ENCODE peak calls at places on chromosomes 1 and 21, in six cellular contexts. One of them, this sample, is unnamed.
A peak's percentile ranks its signal among the peaks of the same experiment; 100 is the strongest.

GRCh38 chr1:6638226-6638625 is 13.6 kb downstream of the THAP3 start:
- DNase-seq in HCT116: no peak
- DNase-seq in GM12878: no peak
- DNase-seq in HepG2: no peak
- DNase-seq in SK-N-SH: no peak
- DNase-seq in H1: no peak
- DNase-seq in this sample: no peak

GRCh38 chr21:33268392-33268735 is 2.2 kb downstream of the IL10RB start:
- DNase-seq in HCT116: no peak
- DNase-seq in GM12878: no peak
- DNase-seq in HepG2: no peak
- DNase-seq in SK-N-SH: no peak
- DNase-seq in H1: no peak
- DNase-seq in this sample: no peak

GRCh38 chr1:84377480-84378095 is 20.7 kb upstream of the DNASE2B start:
- DNase-seq in HCT116: no peak
- DNase-seq in GM12878: no peak
- DNase-seq in HepG2: no peak
- DNase-seq in SK-N-SH: no peak
- DNase-seq in H1: no peak
- DNase-seq in this sample: peak; percentile 35

GRCh38 chr1:227136210-227136609 is 182.1 kb downstream of the CDC42BPA start:
- DNase-seq in HCT116: no peak
- DNase-seq in GM12878: no peak
- DNase-seq in HepG2: no peak
- DNase-seq in SK-N-SH: peak; percentile 30
- DNase-seq in H1: no peak
- DNase-seq in this sample: no peak

GRCh38 chr1:205294175-205294913 is 27.2 kb downstream of the NUAK2 start:
- DNase-seq in HCT116: no peak
- DNase-seq in GM12878: no peak
- DNase-seq in HepG2: peak; percentile 89
- DNase-seq in SK-N-SH: no peak
- DNase-seq in H1: peak; percentile 85
- DNase-seq in this sample: peak; percentile 55

GRCh38 chr1:226809785-226810571 is 60.4 kb upstream of the PSEN2 start:
- DNase-seq in HCT116: no peak
- DNase-seq in GM12878: no peak
- DNase-seq in HepG2: no peak
- DNase-seq in SK-N-SH: no peak
- DNase-seq in H1: no peak
- DNase-seq in this sample: no peak

GRCh38 chr1:83508485-83509151 is 490.3 kb downstream of the TTLL7 start:
- DNase-seq in HCT116: no peak
- DNase-seq in GM12878: peak; percentile 78
- DNase-seq in HepG2: no peak
- DNase-seq in SK-N-SH: no peak
- DNase-seq in H1: no peak
- DNase-seq in this sample: no peak

GRCh38 chr1:241822846-241823245 is 25.2 kb upstream of the EXO1 start:
- DNase-seq in HCT116: no peak
- DNase-seq in GM12878: no peak
- DNase-seq in HepG2: no peak
- DNase-seq in SK-N-SH: no peak
- DNase-seq in H1: no peak
- DNase-seq in this sample: no peak

GRCh38 chr1:242017580-242018233 is 18.8 kb upstream of the MAP1LC3C start:
- DNase-seq in HCT116: peak; percentile 41
- DNase-seq in GM12878: no peak
- DNase-seq in HepG2: peak; percentile 47
- DNase-seq in SK-N-SH: peak; percentile 81
- DNase-seq in H1: no peak
- DNase-seq in this sample: peak; percentile 81

GRCh38 chr1:13749543-13750307 is 49.7 kb downstream of the PRDM2 start:
- DNase-seq in HCT116: no peak
- DNase-seq in GM12878: no peak
- DNase-seq in HepG2: peak; percentile 15
- DNase-seq in SK-N-SH: no peak
- DNase-seq in H1: no peak
- DNase-seq in this sample: peak; percentile 74

GRCh38 chr1:28129150-28129549 is 40.7 kb upstream of the EYA3 start:
- DNase-seq in HCT116: peak; percentile 63
- DNase-seq in GM12878: no peak
- DNase-seq in HepG2: no peak
- DNase-seq in SK-N-SH: no peak
- DNase-seq in H1: no peak
- DNase-seq in this sample: no peak

GRCh38 chr1:173411835-173412742 is 65.0 kb upstream of the PRDX6 start:
- DNase-seq in HCT116: no peak
- DNase-seq in GM12878: no peak
- DNase-seq in HepG2: no peak
- DNase-seq in SK-N-SH: no peak
- DNase-seq in H1: no peak
- DNase-seq in this sample: no peak

GRCh38 chr21:40242586-40242985 is 375.3 kb downstream of the PCP4 start:
- DNase-seq in HCT116: no peak
- DNase-seq in GM12878: no peak
- DNase-seq in HepG2: no peak
- DNase-seq in SK-N-SH: no peak
- DNase-seq in H1: no peak
- DNase-seq in this sample: no peak

GRCh38 chr1:30478799-30479198 is 244.6 kb downstream of the MATN1 start:
- DNase-seq in HCT116: no peak
- DNase-seq in GM12878: no peak
- DNase-seq in HepG2: no peak
- DNase-seq in SK-N-SH: no peak
- DNase-seq in H1: no peak
- DNase-seq in this sample: no peak

GRCh38 chr1:21781971-21782867 is 730 bp downstream of the USP48 start:
- DNase-seq in HCT116: no peak
- DNase-seq in GM12878: peak; percentile 74
- DNase-seq in HepG2: peak; percentile 50
- DNase-seq in SK-N-SH: peak; percentile 54
- DNase-seq in H1: no peak
- DNase-seq in this sample: peak; percentile 86

GRCh38 chr1:174191255-174191906 is 32.1 kb downstream of the RABGAP1L start:
- DNase-seq in HCT116: no peak
- DNase-seq in GM12878: no peak
- DNase-seq in HepG2: no peak
- DNase-seq in SK-N-SH: no peak
- DNase-seq in H1: no peak
- DNase-seq in this sample: no peak

GRCh38 chr21:34889287-34889536 is 159.9 kb downstream of the RUNX1 start:
- DNase-seq in HCT116: no peak
- DNase-seq in GM12878: no peak
- DNase-seq in HepG2: peak; percentile 9
- DNase-seq in SK-N-SH: no peak
- DNase-seq in H1: no peak
- DNase-seq in this sample: no peak

GRCh38 chr1:29793101-29793546 is 556.8 kb downstream of the PTPRU start:
- DNase-seq in HCT116: peak; percentile 61
- DNase-seq in GM12878: no peak
- DNase-seq in HepG2: peak; percentile 74
- DNase-seq in SK-N-SH: peak; percentile 74
- DNase-seq in H1: peak; percentile 62
- DNase-seq in this sample: peak; percentile 63

GRCh38 chr1:50180367-50180766 is 71.6 kb downstream of the ELAVL4 start:
- DNase-seq in HCT116: no peak
- DNase-seq in GM12878: no peak
- DNase-seq in HepG2: no peak
- DNase-seq in SK-N-SH: no peak
- DNase-seq in H1: no peak
- DNase-seq in this sample: no peak

GRCh38 chr1:85660541-85660940 is 47.7 kb downstream of the ZNHIT6 start:
- DNase-seq in HCT116: no peak
- DNase-seq in GM12878: no peak
- DNase-seq in HepG2: no peak
- DNase-seq in SK-N-SH: no peak
- DNase-seq in H1: no peak
- DNase-seq in this sample: no peak

GRCh38 chr1:25799758-25800537 is at the start of gene SELENON:
- DNase-seq in HCT116: no peak
- DNase-seq in GM12878: no peak
- DNase-seq in HepG2: peak; percentile 20
- DNase-seq in SK-N-SH: peak; percentile 97
- DNase-seq in H1: no peak
- DNase-seq in this sample: peak; percentile 51

GRCh38 chr1:214537219-214537618 is 14.2 kb downstream of the PTPN14 start:
- DNase-seq in HCT116: no peak
- DNase-seq in GM12878: no peak
- DNase-seq in HepG2: no peak
- DNase-seq in SK-N-SH: no peak
- DNase-seq in H1: no peak
- DNase-seq in this sample: no peak

GRCh38 chr1:198443374-198444233 is 96.9 kb downstream of the ATP6V1G3 start:
- DNase-seq in HCT116: peak; percentile 98
- DNase-seq in GM12878: no peak
- DNase-seq in HepG2: peak; percentile 48
- DNase-seq in SK-N-SH: no peak
- DNase-seq in H1: no peak
- DNase-seq in this sample: peak; percentile 3

GRCh38 chr1:179882253-179883039 is at the start of gene TOR1AIP1:
- DNase-seq in HCT116: peak; percentile 94
- DNase-seq in GM12878: peak; percentile 97
- DNase-seq in HepG2: peak; percentile 93
- DNase-seq in SK-N-SH: peak; percentile 96
- DNase-seq in H1: peak; percentile 94
- DNase-seq in this sample: peak; percentile 99

GRCh38 chr1:26022994-26023393 is 1.4 kb downstream of the EXTL1 start:
- DNase-seq in HCT116: no peak
- DNase-seq in GM12878: no peak
- DNase-seq in HepG2: no peak
- DNase-seq in SK-N-SH: no peak
- DNase-seq in H1: no peak
- DNase-seq in this sample: no peak

GRCh38 chr1:235280467-235280866 is 47.5 kb downstream of the ARID4B start:
- DNase-seq in HCT116: no peak
- DNase-seq in GM12878: no peak
- DNase-seq in HepG2: no peak
- DNase-seq in SK-N-SH: no peak
- DNase-seq in H1: no peak
- DNase-seq in this sample: no peak

GRCh38 chr1:2041305-2041704 is 8.9 kb upstream of the PRKCZ start:
- DNase-seq in HCT116: no peak
- DNase-seq in GM12878: no peak
- DNase-seq in HepG2: no peak
- DNase-seq in SK-N-SH: no peak
- DNase-seq in H1: no peak
- DNase-seq in this sample: no peak

DNA sequence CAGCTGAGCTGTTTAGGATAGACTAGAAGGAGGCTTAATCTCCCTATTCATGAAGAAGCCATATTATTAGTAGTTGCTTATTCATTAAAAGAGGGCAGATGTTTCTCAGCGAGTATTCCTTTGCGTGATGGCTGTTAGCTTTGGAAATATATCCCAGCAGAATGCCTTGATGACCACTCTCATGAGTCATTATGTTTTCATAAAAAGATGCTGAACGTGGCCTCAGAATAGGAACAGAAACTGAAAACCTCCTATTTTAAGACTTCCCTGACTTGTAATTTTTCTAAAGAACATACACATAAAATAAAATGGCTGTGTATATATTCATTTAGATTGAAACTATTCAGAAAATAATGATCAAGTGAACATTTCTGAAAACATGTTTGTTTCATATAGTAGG is 9.6 kb upstream of the PLA2G4A start:
- DNase-seq in HCT116: no peak
- DNase-seq in GM12878: peak; percentile 34
- DNase-seq in HepG2: no peak
- DNase-seq in SK-N-SH: no peak
- DNase-seq in H1: no peak
- DNase-seq in this sample: no peak
- TF ChIP-seq YY1 in HCT116: no peak
- TF ChIP-seq YY1 in GM12878: no peak
- TF ChIP-seq YY1 in HepG2: no peak
- TF ChIP-seq YY1 in SK-N-SH: no peak
- TF ChIP-seq YY1 in H1: no peak
- TF ChIP-seq YY1 in this sample: no peak

GRCh38 chr1:111192074-111192473 is 8.4 kb downstream of the DENND2D start:
- DNase-seq in HCT116: no peak
- DNase-seq in GM12878: no peak
- DNase-seq in HepG2: no peak
- DNase-seq in SK-N-SH: no peak
- DNase-seq in H1: no peak
- DNase-seq in this sample: no peak

GRCh38 chr1:111191496-111191895 is 8.9 kb downstream of the DENND2D start:
- DNase-seq in HCT116: no peak
- DNase-seq in GM12878: no peak
- DNase-seq in HepG2: no peak
- DNase-seq in SK-N-SH: no peak
- DNase-seq in H1: no peak
- DNase-seq in this sample: no peak

GRCh38 chr1:111193712-111194480 is 6.5 kb downstream of the DENND2D start:
- DNase-seq in HCT116: no peak
- DNase-seq in GM12878: no peak
- DNase-seq in HepG2: no peak
- DNase-seq in SK-N-SH: no peak
- DNase-seq in H1: no peak
- DNase-seq in this sample: no peak

GRCh38 chr1:111190931-111191451 is 9.5 kb downstream of the DENND2D start:
- DNase-seq in HCT116: no peak
- DNase-seq in GM12878: no peak
- DNase-seq in HepG2: no peak
- DNase-seq in SK-N-SH: no peak
- DNase-seq in H1: no peak
- DNase-seq in this sample: no peak

GRCh38 chr1:111192643-111193519 is 7.6 kb downstream of the DENND2D start:
- DNase-seq in HCT116: no peak
- DNase-seq in GM12878: no peak
- DNase-seq in HepG2: no peak
- DNase-seq in SK-N-SH: no peak
- DNase-seq in H1: no peak
- DNase-seq in this sample: no peak
- TF ChIP-seq JUND in HCT116: no peak
- TF ChIP-seq JUND in GM12878: no peak
- TF ChIP-seq JUND in HepG2: no peak
- TF ChIP-seq JUND in SK-N-SH: no peak
- TF ChIP-seq JUND in H1: no peak
- TF ChIP-seq JUND in this sample: no peak

GRCh38 chr1:110285316-110285715 is 53.9 kb upstream of the RBM15 start:
- DNase-seq in HCT116: no peak
- DNase-seq in GM12878: no peak
- DNase-seq in HepG2: no peak
- DNase-seq in SK-N-SH: no peak
- DNase-seq in H1: no peak
- DNase-seq in this sample: no peak
- TF ChIP-seq YY1 in HCT116: no peak
- TF ChIP-seq YY1 in GM12878: no peak
- TF ChIP-seq YY1 in HepG2: no peak
- TF ChIP-seq YY1 in SK-N-SH: no peak
- TF ChIP-seq YY1 in H1: no peak
- TF ChIP-seq YY1 in this sample: no peak

DNA sequence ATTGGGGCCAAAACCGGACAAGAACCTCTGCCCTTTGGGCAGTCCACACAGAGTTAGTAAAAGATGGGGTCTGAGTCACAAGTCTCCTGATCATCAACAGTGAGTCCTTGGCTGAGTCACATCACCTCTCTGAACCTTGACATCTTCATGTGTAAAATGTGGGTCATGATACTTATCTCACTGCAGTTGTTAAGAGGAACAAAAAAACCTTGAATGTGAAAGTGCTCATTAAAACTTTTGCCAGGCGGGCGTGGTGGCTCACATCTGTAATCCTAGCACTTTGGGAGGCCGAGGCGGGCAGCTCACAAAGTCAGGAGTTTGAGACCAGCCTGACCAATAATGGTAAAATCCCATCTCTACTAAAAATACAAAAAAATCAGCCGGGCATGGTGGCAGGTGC is 15.7 kb downstream of the S100A16 start:
- DNase-seq in HCT116: no peak
- DNase-seq in GM12878: peak; percentile 15
- DNase-seq in HepG2: peak; percentile 42
- DNase-seq in SK-N-SH: no peak
- DNase-seq in H1: no peak
- DNase-seq in this sample: peak; percentile 58
- TF ChIP-seq JUND in HCT116: peak; percentile 39
- TF ChIP-seq JUND in GM12878: no peak
- TF ChIP-seq JUND in HepG2: no peak
- TF ChIP-seq JUND in SK-N-SH: no peak
- TF ChIP-seq JUND in H1: no peak
- TF ChIP-seq JUND in this sample: peak; percentile 85